ENCODE peak calls at places on chromosome 6, in seven cellular contexts. G is germinal center; J is EL; U is GM12878; E is activated naive CD4-positive, alpha-beta T cell; H is GM04503; T is H4. Y is an unnamed sample.

GRCh38 chr6:28544211-28544610 is 18.5 kb downstream of the GPX5 start:
- DNase-seq in G (peak), J (no peak), U (no peak), E (no peak), H (no peak), T (no peak), Y (no peak)

GRCh38 chr6:73340048-73340447 is 14.0 kb downstream of the DPPA5 start:
- DNase-seq in G (no peak), J (peak), U (no peak), E (no peak), H (no peak), T (no peak), Y (peak)

GRCh38 chr6:11366183-11366933 is 133.9 kb upstream of the NEDD9 start:
- DNase-seq in G (peak), J (no peak), U (peak), E (no peak), H (no peak), T (no peak), Y (no peak)

GRCh38 chr6:87283461-87283860 is 38.9 kb upstream of the SMIM8 start:
- DNase-seq in G (no peak), J (no peak), U (no peak), E (no peak), H (no peak), T (no peak), Y (no peak)

GRCh38 chr6:29861521-29862255 is 34.1 kb downstream of the HLA-G start:
- DNase-seq in G (no peak), J (no peak), U (no peak), E (no peak), H (no peak), T (no peak), Y (no peak)

GRCh38 chr6:159094444-159095252 is 49.9 kb upstream of the TAGAP start:
- DNase-seq in G (peak), J (no peak), U (no peak), E (peak), H (no peak), T (no peak), Y (no peak)

GRCh38 chr6:170051229-170052172 is 239.4 kb downstream of the DLL1 start:
- DNase-seq in G (no peak), J (no peak), U (no peak), E (no peak), H (no peak), T (no peak), Y (no peak)

GRCh38 chr6:17385660-17386059 is 7.7 kb upstream of the CAP2 start:
- DNase-seq in G (no peak), J (peak), U (no peak), E (no peak), H (no peak), T (no peak), Y (peak)

GRCh38 chr6:38686270-38687042 is 16.5 kb downstream of the GLO1 start:
- DNase-seq in G (no peak), J (no peak), U (no peak), E (no peak), H (no peak), T (no peak), Y (no peak)

Y was measured in mammary epithelial cell.